ENCODE peak calls at places on chromosomes 1 and 21, in ten cellular contexts. One of them, this sample, is unnamed.

GRCh38 chr21:38821959-38822682 is 16.4 kb downstream of the ETS2 start:
- DNase-seq in germinal center: no peak
- DNase-seq in Daoy: no peak
- DNase-seq in GM06990: no peak
- DNase-seq in DND-41: no peak
- DNase-seq in HCT116: no peak
- DNase-seq in foreskin keratinocyte: no peak
- DNase-seq in stimulated activated CD4-positive, alpha-beta T cell treated with anti-CD3 and anti-CD28 coated beads, Interleukin-15, amount 100 ng/mL, for 1 hour: no peak
- DNase-seq in AG09309: no peak
- DNase-seq in cerebellum: no peak
- DNase-seq in this sample: peak

GRCh38 chr1:19209439-19209989 is 552 bp downstream of the UBR4 start:
- DNase-seq in germinal center: peak
- DNase-seq in Daoy: peak
- DNase-seq in GM06990: no peak
- DNase-seq in DND-41: no peak
- DNase-seq in HCT116: no peak
- DNase-seq in foreskin keratinocyte: peak
- DNase-seq in stimulated activated CD4-positive, alpha-beta T cell treated with anti-CD3 and anti-CD28 coated beads, Interleukin-15, amount 100 ng/mL, for 1 hour: peak
- DNase-seq in AG09309: no peak
- DNase-seq in cerebellum: peak
- DNase-seq in this sample: peak

GRCh38 chr1:203456577-203456976 is 19.0 kb upstream of the PRELP start:
- DNase-seq in germinal center: no peak
- DNase-seq in Daoy: no peak
- DNase-seq in GM06990: no peak
- DNase-seq in DND-41: no peak
- DNase-seq in HCT116: no peak
- DNase-seq in foreskin keratinocyte: no peak
- DNase-seq in stimulated activated CD4-positive, alpha-beta T cell treated with anti-CD3 and anti-CD28 coated beads, Interleukin-15, amount 100 ng/mL, for 1 hour: no peak
- DNase-seq in AG09309: no peak
- DNase-seq in cerebellum: no peak
- DNase-seq in this sample: no peak

GRCh38 chr1:59212715-59213114 is 84.2 kb upstream of the FGGY start:
- DNase-seq in germinal center: no peak
- DNase-seq in Daoy: no peak
- DNase-seq in GM06990: no peak
- DNase-seq in DND-41: no peak
- DNase-seq in HCT116: no peak
- DNase-seq in foreskin keratinocyte: no peak
- DNase-seq in stimulated activated CD4-positive, alpha-beta T cell treated with anti-CD3 and anti-CD28 coated beads, Interleukin-15, amount 100 ng/mL, for 1 hour: no peak
- DNase-seq in AG09309: no peak
- DNase-seq in cerebellum: no peak
- DNase-seq in this sample: no peak

GRCh38 chr1:22119626-22120468 is 23.1 kb downstream of the WNT4 start:
- DNase-seq in germinal center: no peak
- DNase-seq in Daoy: no peak
- DNase-seq in GM06990: no peak
- DNase-seq in DND-41: no peak
- DNase-seq in HCT116: no peak
- DNase-seq in foreskin keratinocyte: no peak
- DNase-seq in stimulated activated CD4-positive, alpha-beta T cell treated with anti-CD3 and anti-CD28 coated beads, Interleukin-15, amount 100 ng/mL, for 1 hour: no peak
- DNase-seq in AG09309: no peak
- DNase-seq in cerebellum: no peak
- DNase-seq in this sample: peak

GRCh38 chr1:206686486-206687249 is 2.0 kb downstream of the MAPKAPK2 start:
- DNase-seq in germinal center: peak
- DNase-seq in Daoy: no peak
- DNase-seq in GM06990: no peak
- DNase-seq in DND-41: no peak
- DNase-seq in HCT116: no peak
- DNase-seq in foreskin keratinocyte: no peak
- DNase-seq in stimulated activated CD4-positive, alpha-beta T cell treated with anti-CD3 and anti-CD28 coated beads, Interleukin-15, amount 100 ng/mL, for 1 hour: no peak
- DNase-seq in AG09309: no peak
- DNase-seq in cerebellum: no peak
- DNase-seq in this sample: no peak

GRCh38 chr1:76764638-76765572 is 102.4 kb upstream of the ST6GALNAC5 start:
- DNase-seq in germinal center: no peak
- DNase-seq in Daoy: peak
- DNase-seq in GM06990: no peak
- DNase-seq in DND-41: no peak
- DNase-seq in HCT116: no peak
- DNase-seq in foreskin keratinocyte: no peak
- DNase-seq in stimulated activated CD4-positive, alpha-beta T cell treated with anti-CD3 and anti-CD28 coated beads, Interleukin-15, amount 100 ng/mL, for 1 hour: no peak
- DNase-seq in AG09309: no peak
- DNase-seq in cerebellum: no peak
- DNase-seq in this sample: no peak

GRCh38 chr1:18633428-18634155 is 2.9 kb downstream of the PAX7 start:
- DNase-seq in germinal center: no peak
- DNase-seq in Daoy: no peak
- DNase-seq in GM06990: no peak
- DNase-seq in DND-41: no peak
- DNase-seq in HCT116: no peak
- DNase-seq in foreskin keratinocyte: no peak
- DNase-seq in stimulated activated CD4-positive, alpha-beta T cell treated with anti-CD3 and anti-CD28 coated beads, Interleukin-15, amount 100 ng/mL, for 1 hour: no peak
- DNase-seq in AG09309: no peak
- DNase-seq in cerebellum: no peak
- DNase-seq in this sample: no peak

GRCh38 chr1:39268906-39269305 is 64.4 kb downstream of the MACF1 start:
- DNase-seq in germinal center: no peak
- DNase-seq in Daoy: peak
- DNase-seq in GM06990: no peak
- DNase-seq in DND-41: no peak
- DNase-seq in HCT116: no peak
- DNase-seq in foreskin keratinocyte: peak
- DNase-seq in stimulated activated CD4-positive, alpha-beta T cell treated with anti-CD3 and anti-CD28 coated beads, Interleukin-15, amount 100 ng/mL, for 1 hour: no peak
- DNase-seq in AG09309: no peak
- DNase-seq in cerebellum: no peak
- DNase-seq in this sample: peak

GRCh38 chr1:118290571-118290970 is 105.5 kb upstream of the SPAG17 start:
- DNase-seq in germinal center: no peak
- DNase-seq in Daoy: no peak
- DNase-seq in GM06990: no peak
- DNase-seq in DND-41: no peak
- DNase-seq in HCT116: no peak
- DNase-seq in foreskin keratinocyte: no peak
- DNase-seq in stimulated activated CD4-positive, alpha-beta T cell treated with anti-CD3 and anti-CD28 coated beads, Interleukin-15, amount 100 ng/mL, for 1 hour: no peak
- DNase-seq in AG09309: no peak
- DNase-seq in cerebellum: no peak
- DNase-seq in this sample: no peak

GRCh38 chr1:89001510-89001909 is 9.1 kb upstream of the KYAT3 start:
- DNase-seq in germinal center: no peak
- DNase-seq in Daoy: no peak
- DNase-seq in GM06990: no peak
- DNase-seq in DND-41: no peak
- DNase-seq in HCT116: no peak
- DNase-seq in foreskin keratinocyte: peak
- DNase-seq in stimulated activated CD4-positive, alpha-beta T cell treated with anti-CD3 and anti-CD28 coated beads, Interleukin-15, amount 100 ng/mL, for 1 hour: no peak
- DNase-seq in AG09309: no peak
- DNase-seq in cerebellum: no peak
- DNase-seq in this sample: no peak

GRCh38 chr1:180213401-180214177 is 16.5 kb upstream of the LHX4 start:
- DNase-seq in germinal center: peak
- DNase-seq in Daoy: peak
- DNase-seq in GM06990: peak
- DNase-seq in DND-41: peak
- DNase-seq in HCT116: no peak
- DNase-seq in foreskin keratinocyte: no peak
- DNase-seq in stimulated activated CD4-positive, alpha-beta T cell treated with anti-CD3 and anti-CD28 coated beads, Interleukin-15, amount 100 ng/mL, for 1 hour: no peak
- DNase-seq in AG09309: no peak
- DNase-seq in cerebellum: no peak
- DNase-seq in this sample: peak

GRCh38 chr1:211330282-211330936 is 3.8 kb downstream of the TRAF5 start:
- DNase-seq in germinal center: no peak
- DNase-seq in Daoy: no peak
- DNase-seq in GM06990: no peak
- DNase-seq in DND-41: no peak
- DNase-seq in HCT116: no peak
- DNase-seq in foreskin keratinocyte: no peak
- DNase-seq in stimulated activated CD4-positive, alpha-beta T cell treated with anti-CD3 and anti-CD28 coated beads, Interleukin-15, amount 100 ng/mL, for 1 hour: no peak
- DNase-seq in AG09309: no peak
- DNase-seq in cerebellum: no peak
- DNase-seq in this sample: no peak

GRCh38 chr1:67604778-67605177 is 80.2 kb upstream of the GADD45A start:
- DNase-seq in germinal center: no peak
- DNase-seq in Daoy: no peak
- DNase-seq in GM06990: no peak
- DNase-seq in DND-41: no peak
- DNase-seq in HCT116: no peak
- DNase-seq in foreskin keratinocyte: no peak
- DNase-seq in stimulated activated CD4-positive, alpha-beta T cell treated with anti-CD3 and anti-CD28 coated beads, Interleukin-15, amount 100 ng/mL, for 1 hour: no peak
- DNase-seq in AG09309: no peak
- DNase-seq in cerebellum: no peak
- DNase-seq in this sample: peak

GRCh38 chr1:115337633-115338456 is at the start of gene NGF:
- DNase-seq in germinal center: no peak
- DNase-seq in Daoy: peak
- DNase-seq in GM06990: peak
- DNase-seq in DND-41: no peak
- DNase-seq in HCT116: no peak
- DNase-seq in foreskin keratinocyte: peak
- DNase-seq in stimulated activated CD4-positive, alpha-beta T cell treated with anti-CD3 and anti-CD28 coated beads, Interleukin-15, amount 100 ng/mL, for 1 hour: no peak
- DNase-seq in AG09309: no peak
- DNase-seq in cerebellum: no peak
- DNase-seq in this sample: peak

GRCh38 chr1:227318852-227319607 is 738 bp upstream of the CDC42BPA start:
- DNase-seq in germinal center: no peak
- DNase-seq in Daoy: peak
- DNase-seq in GM06990: no peak
- DNase-seq in DND-41: no peak
- DNase-seq in HCT116: no peak
- DNase-seq in foreskin keratinocyte: peak
- DNase-seq in stimulated activated CD4-positive, alpha-beta T cell treated with anti-CD3 and anti-CD28 coated beads, Interleukin-15, amount 100 ng/mL, for 1 hour: no peak
- DNase-seq in AG09309: no peak
- DNase-seq in cerebellum: peak
- DNase-seq in this sample: peak

GRCh38 chr1:205632374-205633169 is 761 bp upstream of the ELK4 start:
- DNase-seq in germinal center: no peak
- DNase-seq in Daoy: no peak
- DNase-seq in GM06990: no peak
- DNase-seq in DND-41: no peak
- DNase-seq in HCT116: peak
- DNase-seq in foreskin keratinocyte: peak
- DNase-seq in stimulated activated CD4-positive, alpha-beta T cell treated with anti-CD3 and anti-CD28 coated beads, Interleukin-15, amount 100 ng/mL, for 1 hour: no peak
- DNase-seq in AG09309: no peak
- DNase-seq in cerebellum: no peak
- DNase-seq in this sample: no peak

GRCh38 chr21:31875424-31876097 is 2.7 kb downstream of the HUNK start:
- DNase-seq in germinal center: no peak
- DNase-seq in Daoy: peak
- DNase-seq in GM06990: no peak
- DNase-seq in DND-41: no peak
- DNase-seq in HCT116: no peak
- DNase-seq in foreskin keratinocyte: no peak
- DNase-seq in stimulated activated CD4-positive, alpha-beta T cell treated with anti-CD3 and anti-CD28 coated beads, Interleukin-15, amount 100 ng/mL, for 1 hour: no peak
- DNase-seq in AG09309: no peak
- DNase-seq in cerebellum: no peak
- DNase-seq in this sample: peak

GRCh38 chr1:2962061-2962460 is 59.2 kb upstream of the ACTRT2 start:
- DNase-seq in germinal center: no peak
- DNase-seq in Daoy: no peak
- DNase-seq in GM06990: no peak
- DNase-seq in DND-41: no peak
- DNase-seq in HCT116: no peak
- DNase-seq in foreskin keratinocyte: no peak
- DNase-seq in stimulated activated CD4-positive, alpha-beta T cell treated with anti-CD3 and anti-CD28 coated beads, Interleukin-15, amount 100 ng/mL, for 1 hour: no peak
- DNase-seq in AG09309: no peak
- DNase-seq in cerebellum: no peak
- DNase-seq in this sample: no peak

GRCh38 chr1:30422251-30422650 is 301.1 kb downstream of the MATN1 start:
- DNase-seq in germinal center: no peak
- DNase-seq in Daoy: no peak
- DNase-seq in GM06990: no peak
- DNase-seq in DND-41: no peak
- DNase-seq in HCT116: no peak
- DNase-seq in foreskin keratinocyte: no peak
- DNase-seq in stimulated activated CD4-positive, alpha-beta T cell treated with anti-CD3 and anti-CD28 coated beads, Interleukin-15, amount 100 ng/mL, for 1 hour: no peak
- DNase-seq in AG09309: no peak
- DNase-seq in cerebellum: no peak
- DNase-seq in this sample: peak

This sample was measured in islet precursor cell.